ENCODE peak calls at places on chromosome 7, in six cellular contexts. One of them, this sample, is unnamed.

GRCh38 chr7:156232931-156233705 is 407.5 kb upstream of the RNF32 start:
- DNase-seq in psoas muscle: no peak
- DNase-seq in CD8-positive, alpha-beta T cell: no peak
- DNase-seq in stimulated activated CD4-positive, alpha-beta T cell treated with anti-CD3 and anti-CD28 coated beads, Interleukin-4, amount 100 ng/mL, for 4 hours: no peak
- DNase-seq in amniotic stem cell: no peak
- DNase-seq in stimulated activated CD8-positive, alpha-beta memory T cell treated with anti-CD3 and anti-CD28 coated beads, Interleukin-7, amount 100 ng/mL, for 4 hours: no peak
- DNase-seq in this sample: no peak

GRCh38 chr7:46059308-46060020 is 138.4 kb upstream of the IGFBP3 start:
- DNase-seq in psoas muscle: peak
- DNase-seq in CD8-positive, alpha-beta T cell: no peak
- DNase-seq in stimulated activated CD4-positive, alpha-beta T cell treated with anti-CD3 and anti-CD28 coated beads, Interleukin-4, amount 100 ng/mL, for 4 hours: no peak
- DNase-seq in amniotic stem cell: no peak
- DNase-seq in stimulated activated CD8-positive, alpha-beta memory T cell treated with anti-CD3 and anti-CD28 coated beads, Interleukin-7, amount 100 ng/mL, for 4 hours: no peak
- DNase-seq in this sample: no peak

GRCh38 chr7:109456116-109456515 is 886.4 kb downstream of the DNAJB9 start:
- DNase-seq in psoas muscle: no peak
- DNase-seq in CD8-positive, alpha-beta T cell: no peak
- DNase-seq in stimulated activated CD4-positive, alpha-beta T cell treated with anti-CD3 and anti-CD28 coated beads, Interleukin-4, amount 100 ng/mL, for 4 hours: no peak
- DNase-seq in amniotic stem cell: no peak
- DNase-seq in stimulated activated CD8-positive, alpha-beta memory T cell treated with anti-CD3 and anti-CD28 coated beads, Interleukin-7, amount 100 ng/mL, for 4 hours: no peak
- DNase-seq in this sample: no peak

GRCh38 chr7:91291302-91291701 is 27.1 kb downstream of the FZD1 start:
- DNase-seq in psoas muscle: no peak
- DNase-seq in CD8-positive, alpha-beta T cell: no peak
- DNase-seq in stimulated activated CD4-positive, alpha-beta T cell treated with anti-CD3 and anti-CD28 coated beads, Interleukin-4, amount 100 ng/mL, for 4 hours: no peak
- DNase-seq in amniotic stem cell: no peak
- DNase-seq in stimulated activated CD8-positive, alpha-beta memory T cell treated with anti-CD3 and anti-CD28 coated beads, Interleukin-7, amount 100 ng/mL, for 4 hours: no peak
- DNase-seq in this sample: no peak

GRCh38 chr7:13851756-13852155 is 137.7 kb downstream of the ETV1 start:
- DNase-seq in psoas muscle: no peak
- DNase-seq in CD8-positive, alpha-beta T cell: no peak
- DNase-seq in stimulated activated CD4-positive, alpha-beta T cell treated with anti-CD3 and anti-CD28 coated beads, Interleukin-4, amount 100 ng/mL, for 4 hours: no peak
- DNase-seq in amniotic stem cell: no peak
- DNase-seq in stimulated activated CD8-positive, alpha-beta memory T cell treated with anti-CD3 and anti-CD28 coated beads, Interleukin-7, amount 100 ng/mL, for 4 hours: no peak
- DNase-seq in this sample: no peak

GRCh38 chr7:106372121-106372520 is 87.3 kb upstream of the NAMPT start:
- DNase-seq in psoas muscle: no peak
- DNase-seq in CD8-positive, alpha-beta T cell: no peak
- DNase-seq in stimulated activated CD4-positive, alpha-beta T cell treated with anti-CD3 and anti-CD28 coated beads, Interleukin-4, amount 100 ng/mL, for 4 hours: no peak
- DNase-seq in amniotic stem cell: no peak
- DNase-seq in stimulated activated CD8-positive, alpha-beta memory T cell treated with anti-CD3 and anti-CD28 coated beads, Interleukin-7, amount 100 ng/mL, for 4 hours: no peak
- DNase-seq in this sample: no peak

GRCh38 chr7:44748042-44748947 is at the start of gene ZMIZ2:
- DNase-seq in psoas muscle: peak
- DNase-seq in CD8-positive, alpha-beta T cell: peak
- DNase-seq in stimulated activated CD4-positive, alpha-beta T cell treated with anti-CD3 and anti-CD28 coated beads, Interleukin-4, amount 100 ng/mL, for 4 hours: peak
- DNase-seq in amniotic stem cell: peak
- DNase-seq in stimulated activated CD8-positive, alpha-beta memory T cell treated with anti-CD3 and anti-CD28 coated beads, Interleukin-7, amount 100 ng/mL, for 4 hours: peak
- DNase-seq in this sample: peak

GRCh38 chr7:34066968-34067367 is 161.6 kb downstream of the BMPER start:
- DNase-seq in psoas muscle: no peak
- DNase-seq in CD8-positive, alpha-beta T cell: no peak
- DNase-seq in stimulated activated CD4-positive, alpha-beta T cell treated with anti-CD3 and anti-CD28 coated beads, Interleukin-4, amount 100 ng/mL, for 4 hours: no peak
- DNase-seq in amniotic stem cell: no peak
- DNase-seq in stimulated activated CD8-positive, alpha-beta memory T cell treated with anti-CD3 and anti-CD28 coated beads, Interleukin-7, amount 100 ng/mL, for 4 hours: no peak
- DNase-seq in this sample: no peak

GRCh38 chr7:157309990-157310668 is 26.7 kb upstream of the DNAJB6 start:
- DNase-seq in psoas muscle: no peak
- DNase-seq in CD8-positive, alpha-beta T cell: no peak
- DNase-seq in stimulated activated CD4-positive, alpha-beta T cell treated with anti-CD3 and anti-CD28 coated beads, Interleukin-4, amount 100 ng/mL, for 4 hours: no peak
- DNase-seq in amniotic stem cell: peak
- DNase-seq in stimulated activated CD8-positive, alpha-beta memory T cell treated with anti-CD3 and anti-CD28 coated beads, Interleukin-7, amount 100 ng/mL, for 4 hours: no peak
- DNase-seq in this sample: no peak

GRCh38 chr7:36273836-36274235 is 115.8 kb upstream of the ANLN start:
- DNase-seq in psoas muscle: no peak
- DNase-seq in CD8-positive, alpha-beta T cell: no peak
- DNase-seq in stimulated activated CD4-positive, alpha-beta T cell treated with anti-CD3 and anti-CD28 coated beads, Interleukin-4, amount 100 ng/mL, for 4 hours: no peak
- DNase-seq in amniotic stem cell: no peak
- DNase-seq in stimulated activated CD8-positive, alpha-beta memory T cell treated with anti-CD3 and anti-CD28 coated beads, Interleukin-7, amount 100 ng/mL, for 4 hours: no peak
- DNase-seq in this sample: no peak

GRCh38 chr7:108403597-108404217 is 52.5 kb downstream of the NRCAM start:
- DNase-seq in psoas muscle: no peak
- DNase-seq in CD8-positive, alpha-beta T cell: no peak
- DNase-seq in stimulated activated CD4-positive, alpha-beta T cell treated with anti-CD3 and anti-CD28 coated beads, Interleukin-4, amount 100 ng/mL, for 4 hours: no peak
- DNase-seq in amniotic stem cell: no peak
- DNase-seq in stimulated activated CD8-positive, alpha-beta memory T cell treated with anti-CD3 and anti-CD28 coated beads, Interleukin-7, amount 100 ng/mL, for 4 hours: no peak
- DNase-seq in this sample: no peak

GRCh38 chr7:101828308-101829020 is 11.0 kb downstream of the CUX1 start:
- DNase-seq in psoas muscle: no peak
- DNase-seq in CD8-positive, alpha-beta T cell: no peak
- DNase-seq in stimulated activated CD4-positive, alpha-beta T cell treated with anti-CD3 and anti-CD28 coated beads, Interleukin-4, amount 100 ng/mL, for 4 hours: no peak
- DNase-seq in amniotic stem cell: no peak
- DNase-seq in stimulated activated CD8-positive, alpha-beta memory T cell treated with anti-CD3 and anti-CD28 coated beads, Interleukin-7, amount 100 ng/mL, for 4 hours: no peak
- DNase-seq in this sample: no peak